ENCODE peak calls at places on chromosomes 4 and X, in six cellular contexts. A is lower leg skin, F is H9, I is GM10248, Q is astrocyte of the spinal cord, D is AG09309. V is an unnamed sample.

GRCh38 chrX:42673411-42673810 is 104.6 kb downstream of the PPP1R2C start:
- DNase-seq in D (no peak), I (no peak), Q (no peak), F (no peak), A (no peak), V (no peak)

GRCh38 chr4:159360549-159360948 is 257.7 kb downstream of the RAPGEF2 start:
- DNase-seq in A (no peak), Q (peak; percentile 88), F (no peak), I (no peak), D (peak; percentile 87), V (no peak)

GRCh38 chr4:178037459-178038214 is 595.4 kb upstream of the AGA start:
- DNase-seq in I (no peak), F (no peak), A (no peak), D (no peak), Q (no peak), V (no peak)

GRCh38 chr4:17884511-17884910 is 73.7 kb downstream of the NCAPG start:
- DNase-seq in F (no peak), A (no peak), Q (no peak), D (no peak), I (no peak), V (no peak)

GRCh38 chr4:31370866-31371465 is 650.8 kb downstream of the PCDH7 start:
- DNase-seq in D (no peak), F (no peak), I (peak; percentile 32), Q (peak; percentile 60), A (no peak), V (no peak)

GRCh38 chr4:22238742-22239141 is 277.1 kb downstream of the ADGRA3 start:
- DNase-seq in D (no peak), Q (no peak), F (peak; percentile 48), A (no peak), I (no peak), V (no peak)

GRCh38 chrX:154748712-154749339 is 2.1 kb downstream of the GAB3 start:
- DNase-seq in Q (peak; percentile 60), F (no peak), A (peak; percentile 24), D (no peak), I (peak; percentile 44), V (peak; percentile 47)

GRCh38 chr4:122898370-122899150 is 23.8 kb downstream of the NUDT6 start:
- DNase-seq in Q (peak; percentile 93), F (no peak), I (no peak), A (no peak), D (peak; percentile 77), V (peak; percentile 92)

GRCh38 chr4:172998527-172999469 is 169.8 kb upstream of the GALNT7 start:
- DNase-seq in D (no peak), Q (peak; percentile 88), F (no peak), I (no peak), A (no peak), V (peak; percentile 38)

GRCh38 chr4:181569553-181569952 is 673.6 kb upstream of the TENM3 start:
- DNase-seq in Q (peak; percentile 64), I (peak; percentile 31), A (no peak), F (no peak), D (peak; percentile 32), V (no peak)

GRCh38 chrX:2647627-2648026 is 43.5 kb upstream of the CD99 start:
- DNase-seq in D (no peak), Q (no peak), A (no peak), I (no peak), F (no peak), V (no peak)

GRCh38 chr4:6937201-6937600 is 27.6 kb downstream of the TBC1D14 start:
- DNase-seq in I (no peak), D (no peak), F (no peak), A (no peak), Q (no peak), V (no peak)

GRCh38 chr4:76712564-76712963 is 185.4 kb downstream of the SOWAHB start:
- DNase-seq in Q (no peak), D (no peak), I (no peak), F (no peak), A (no peak), V (no peak)

GRCh38 chr4:139558235-139559094 is 2.4 kb upstream of the SETD7 start:
- DNase-seq in Q (no peak), I (no peak), D (no peak), A (no peak), F (no peak), V (no peak)

GRCh38 chr4:79920454-79920853 is 152.6 kb downstream of the ANTXR2 start:
- DNase-seq in I (no peak), F (no peak), Q (no peak), A (no peak), D (no peak), V (no peak)

GRCh38 chr4:41991916-41992767 is 1.8 kb downstream of the SLC30A9 start:
- DNase-seq in A (no peak), I (no peak), Q (no peak), D (no peak), F (no peak), V (no peak)

GRCh38 chr4:147732516-147733193 is 767 bp downstream of the ARHGAP10 start:
- DNase-seq in F (peak; percentile 58), Q (peak; percentile 47), I (peak; percentile 32), A (no peak), D (no peak), V (peak; percentile 44)

GRCh38 chr4:73127839-73128448 is 58.4 kb upstream of the COX18 start:
- DNase-seq in D (no peak), Q (no peak), A (no peak), I (no peak), F (no peak), V (no peak)

GRCh38 chrX:51144828-51145442 is 187.7 kb upstream of the NUDT10 start:
- DNase-seq in F (peak; percentile 51), A (no peak), I (peak; percentile 21), Q (peak; percentile 5), D (no peak), V (peak; percentile 3)

GRCh38 chr4:43411226-43411625 is 518.7 kb downstream of the GRXCR1 start:
- DNase-seq in D (no peak), Q (peak; percentile 4), I (no peak), F (no peak), A (no peak), V (no peak)

GRCh38 chr4:163866728-163867313 is 372.3 kb downstream of the TMA16 start:
- DNase-seq in Q (peak; percentile 64), D (no peak), F (no peak), I (no peak), A (no peak), V (peak; percentile 0)

GRCh38 chr4:161936625-161937133 is 227.1 kb downstream of the FSTL5 start:
- DNase-seq in D (peak; percentile 91), Q (peak; percentile 96), F (no peak), A (no peak), I (no peak), V (peak; percentile 66)

GRCh38 chr4:93384897-93385296 is 443.7 kb upstream of the ATOH1 start:
- DNase-seq in I (no peak), A (no peak), F (no peak), D (no peak), Q (peak; percentile 49), V (no peak)

DNA sequence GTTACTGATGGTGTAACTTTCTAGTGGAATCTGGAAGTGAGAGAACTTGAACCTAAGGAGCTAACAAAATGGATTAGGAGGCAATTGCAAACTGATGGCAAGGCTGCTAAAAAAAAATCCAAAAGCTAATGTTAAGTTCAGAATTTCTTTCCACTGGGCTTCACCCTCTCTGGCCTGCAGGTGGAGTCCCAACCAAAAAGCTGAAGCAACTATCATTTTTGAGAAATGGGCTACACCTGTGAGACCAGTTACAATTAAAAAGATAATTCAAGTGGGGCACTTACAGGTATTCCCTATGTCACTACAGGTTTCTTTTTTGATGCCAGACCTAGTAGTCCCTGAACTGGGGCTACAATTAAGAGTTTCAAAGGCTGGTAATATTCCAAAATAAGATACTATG is 142.1 kb upstream of the FTHL17 start:
- DNase-seq in Q (peak; percentile 15), F (no peak), I (peak; percentile 38), A (no peak), D (no peak), V (no peak)
- TF ChIP-seq CTCF in Q (peak; percentile 60), F (peak; percentile 59), I (peak; percentile 46), A (no peak), D (peak; percentile 64), V (peak; percentile 68)

GRCh38 chr4:65033899-65034298 is 624.6 kb upstream of the TECRL start:
- DNase-seq in D (no peak), A (no peak), Q (peak; percentile 20), F (no peak), I (no peak), V (no peak)
- TF ChIP-seq CTCF in D (no peak), A (no peak), Q (peak; percentile 48), F (peak; percentile 58), I (no peak), V (peak; percentile 36)

DNA sequence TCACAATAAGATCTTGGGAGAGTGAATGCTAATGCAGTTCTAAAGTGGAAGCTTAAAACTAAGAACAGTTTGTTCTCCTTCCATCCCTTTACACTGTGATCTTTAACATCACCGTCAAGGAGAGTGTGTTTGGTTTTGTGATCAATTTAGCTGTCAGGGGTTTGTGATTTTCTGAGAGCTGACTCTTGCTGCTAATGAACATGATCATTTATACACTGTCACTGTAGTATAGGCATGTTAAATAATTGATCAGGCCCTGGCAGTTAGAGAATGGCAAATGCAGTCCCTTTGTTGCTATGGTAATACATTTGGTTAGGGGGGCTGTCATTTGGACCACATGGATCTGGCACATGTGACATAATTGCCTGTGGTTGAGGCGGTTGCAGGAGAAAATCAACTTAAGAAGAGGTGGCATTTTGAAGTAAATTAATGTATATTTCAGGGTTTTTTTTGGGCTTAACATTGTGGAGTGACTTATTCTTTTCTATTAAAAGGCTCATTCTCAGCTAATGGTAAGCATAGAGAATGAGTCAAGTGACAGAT is 113.9 kb downstream of the FHIP1A start:
- DNase-seq in Q (no peak), A (no peak), F (no peak), I (no peak), D (no peak), V (no peak)
- TF ChIP-seq CTCF in Q (no peak), A (no peak), F (no peak), I (no peak), D (no peak), V (no peak)

GRCh38 chr4:53490965-53491622 is 100.2 kb downstream of the LNX1 start:
- DNase-seq in D (peak; percentile 94), A (peak; percentile 41), Q (peak; percentile 83), I (peak; percentile 24), F (no peak), V (peak; percentile 65)
- TF ChIP-seq CTCF in D (peak; percentile 60), A (no peak), Q (peak; percentile 74), I (peak; percentile 35), F (peak; percentile 78), V (peak; percentile 65)

DNA sequence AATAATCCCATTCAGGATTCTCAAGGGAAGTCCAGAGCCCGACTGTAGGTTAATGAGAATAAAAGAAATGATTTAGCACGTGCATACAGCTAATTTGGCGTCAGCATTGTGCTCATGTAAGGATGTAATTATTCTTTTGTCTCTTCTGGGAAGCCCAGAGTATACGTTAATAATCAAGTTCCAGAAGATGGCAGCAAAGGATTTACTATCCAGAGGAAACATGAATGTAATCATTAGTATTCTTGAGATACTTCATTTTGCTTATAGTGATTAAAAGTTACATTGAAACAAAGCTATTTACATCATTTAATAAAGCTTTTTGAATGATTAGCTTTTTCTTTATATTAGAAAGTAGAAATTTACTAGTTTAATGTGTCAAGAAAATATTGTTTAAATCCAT is 27.1 kb upstream of the MAP9 start:
- DNase-seq in F (no peak), I (no peak), Q (peak; percentile 59), D (peak; percentile 14), A (no peak), V (no peak)
- TF ChIP-seq CTCF in F (peak; percentile 52), I (peak; percentile 29), Q (peak; percentile 25), D (peak; percentile 29), A (no peak), V (peak; percentile 51)